ENCODE peak calls at places on chromosome 22, in nine cellular contexts. G, P, Q, E, C, U, N, Y and W are unnamed samples.

GRCh38 chr22:22685586-22685985 is 41.2 kb downstream of the GGTLC2 start:
- DNase-seq in Q (no peak), Y (no peak), N (no peak), C (no peak), P (no peak), E (no peak), U (no peak), G (no peak), W (no peak)

GRCh38 chr22:33887173-33887572 is 33.1 kb downstream of the LARGE1 start:
- DNase-seq in Q (no peak), E (no peak), P (no peak), C (no peak), N (no peak), Y (no peak), G (no peak), U (no peak), W (no peak)

GRCh38 chr22:36136475-36136874 is 24.1 kb downstream of the APOL3 start:
- DNase-seq in Y (peak; percentile 81), E (no peak), N (no peak), P (no peak), U (peak; percentile 89), C (no peak), G (no peak), Q (no peak), W (no peak)

GRCh38 chr22:25360891-25361645 is 141.6 kb downstream of the CRYBB2 start:
- DNase-seq in P (no peak), U (no peak), N (no peak), C (no peak), Y (no peak), G (no peak), Q (no peak), E (no peak), W (no peak)

GRCh38 chr22:41256254-41256897 is 15.6 kb upstream of the CHADL start:
- DNase-seq in G (no peak), Y (peak; percentile 86), U (no peak), C (no peak), Q (no peak), N (peak; percentile 59), E (no peak), P (no peak), W (no peak)

GRCh38 chr22:23529166-23530103 is 50.7 kb downstream of the IGLL1 start:
- DNase-seq in E (no peak), N (no peak), Q (no peak), U (no peak), Y (no peak), C (no peak), P (no peak), G (no peak), W (no peak)

GRCh38 chr22:17285661-17286060 is 66.4 kb upstream of the ADA2 start:
- DNase-seq in N (no peak), Y (no peak), Q (no peak), G (no peak), C (no peak), E (no peak), P (no peak), U (no peak), W (no peak)

GRCh38 chr22:41780714-41781507 is 19.6 kb upstream of the CCDC134 start:
- DNase-seq in U (peak; percentile 69), E (peak; percentile 97), C (peak; percentile 62), N (no peak), Q (no peak), G (no peak), Y (peak; percentile 64), P (peak; percentile 35), W (no peak)

GRCh38 chr22:38924197-38924952 is 33.0 kb upstream of the APOBEC3A start:
- DNase-seq in C (peak; percentile 90), E (no peak), G (peak; percentile 88), N (peak; percentile 26), Y (peak; percentile 89), P (peak; percentile 67), U (peak; percentile 87), Q (no peak), W (peak; percentile 37)

GRCh38 chr22:33631777-33632176 is 288.5 kb downstream of the LARGE1 start:
- DNase-seq in P (no peak), Q (no peak), E (no peak), U (no peak), C (no peak), Y (no peak), G (no peak), N (no peak), W (no peak)

GRCh38 chr22:50696799-50697561 is 24.4 kb downstream of the SHANK3 start:
- DNase-seq in C (no peak), P (no peak), N (peak; percentile 31), Q (peak; percentile 81), G (no peak), Y (peak; percentile 65), E (no peak), U (no peak), W (peak; percentile 19)

GRCh38 chr22:45104313-45104712 is 59.4 kb upstream of the NUP50 start:
- DNase-seq in N (no peak), E (no peak), Q (no peak), P (no peak), G (no peak), U (no peak), C (no peak), Y (no peak), W (no peak)

GRCh38 chr22:36077261-36077660 is 48.6 kb upstream of the RBFOX2 start:
- DNase-seq in Y (peak; percentile 87), P (peak; percentile 27), G (no peak), U (no peak), E (no peak), N (no peak), C (no peak), Q (no peak), W (no peak)

GRCh38 chr22:17672417-17672991 is 33.9 kb downstream of the BCL2L13 start:
- DNase-seq in P (no peak), N (no peak), Q (peak; percentile 26), C (no peak), E (no peak), G (no peak), U (no peak), Y (no peak), W (peak; percentile 24)

GRCh38 chr22:27311666-27312566 is 489.6 kb downstream of the MN1 start:
- DNase-seq in Q (peak; percentile 51), Y (no peak), E (no peak), U (no peak), C (peak; percentile 33), G (no peak), N (no peak), P (no peak), W (no peak)

DNA sequence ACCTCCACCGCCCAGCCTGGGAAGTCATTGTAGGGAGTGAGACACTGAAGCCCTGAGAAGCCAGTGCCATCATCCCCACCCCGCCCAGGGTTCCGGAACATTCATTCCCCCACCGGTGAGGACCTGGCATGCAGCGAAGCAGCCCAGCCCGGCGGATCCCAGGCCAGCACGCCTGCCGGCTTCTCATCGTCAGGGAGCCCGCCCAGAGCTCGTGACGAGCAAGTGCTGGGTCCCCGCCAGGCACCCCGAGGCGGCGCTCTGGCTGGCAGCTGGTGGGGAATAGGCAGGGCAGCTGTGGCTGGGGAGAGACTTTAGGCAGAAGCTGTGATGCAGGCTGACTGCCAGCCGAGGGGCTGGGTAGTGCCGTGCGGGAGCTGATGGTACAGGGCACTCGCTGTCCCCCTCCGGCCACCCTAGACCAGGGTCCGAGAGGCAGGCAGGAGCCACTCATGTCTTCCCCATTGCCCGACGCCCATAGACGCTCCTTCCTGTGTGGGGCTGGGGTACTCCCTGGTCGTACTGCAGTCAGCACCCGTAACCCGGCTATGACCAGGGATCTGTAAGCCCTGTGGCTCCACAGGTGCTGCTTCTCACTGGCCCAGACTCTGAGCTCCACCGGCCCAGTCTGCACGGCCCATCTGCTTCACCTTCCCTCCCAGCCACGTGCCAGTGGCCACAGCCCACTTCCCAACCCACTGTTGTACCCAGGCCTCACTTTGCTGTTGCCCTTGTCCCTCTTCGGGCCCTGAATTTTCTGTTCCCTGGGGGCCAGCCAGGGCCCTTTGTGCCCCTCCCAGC is 24.5 kb upstream of the CABP7 start:
- DNase-seq in G (peak; percentile 81), E (no peak), Q (no peak), P (no peak), C (no peak), U (no peak), N (no peak), Y (no peak), W (peak; percentile 93)
- H3K9me3 ChIP-seq in G (no peaks in the 10 kb centered on the region), E (no peaks in the 10 kb centered on the region), Q (no peaks in the 10 kb centered on the region), P (no peaks in the 10 kb centered on the region), C (no peaks in the 10 kb centered on the region), U (no peaks in the 10 kb centered on the region), N (no peaks in the 10 kb centered on the region), Y (no peaks in the 10 kb centered on the region), W (no peaks in the 10 kb centered on the region)

GRCh38 chr22:48516571-48516970 is 1311.1 kb downstream of the BRD1 start:
- DNase-seq in U (no peak), P (no peak), C (no peak), Y (no peak), G (no peak), E (no peak), Q (no peak), N (no peak), W (no peak)
- H3K9me3 ChIP-seq in U (no peaks in the 10 kb centered on the region), P (no peaks in the 10 kb centered on the region), C (no peaks in the 10 kb centered on the region), Y (no peaks in the 10 kb centered on the region), G (no peaks in the 10 kb centered on the region), E (no peaks in the 10 kb centered on the region), Q (no peaks in the 10 kb centered on the region), N (no peaks in the 10 kb centered on the region), W (no peaks in the 10 kb centered on the region)

GRCh38 chr22:47386812-47387510 is 624.5 kb downstream of the TBC1D22A start:
- DNase-seq in N (no peak), C (no peak), Y (no peak), E (no peak), G (no peak), P (no peak), Q (no peak), U (no peak), W (no peak)

GRCh38 chr22:47390026-47390970 is 627.8 kb downstream of the TBC1D22A start:
- DNase-seq in Y (no peak), C (no peak), Q (no peak), E (no peak), U (no peak), N (no peak), P (no peak), G (no peak), W (no peak)

GRCh38 chr22:47388778-47389177 is 626.3 kb downstream of the TBC1D22A start:
- DNase-seq in U (no peak), Y (no peak), G (no peak), E (no peak), N (no peak), C (no peak), P (no peak), Q (no peak), W (no peak)

GRCh38 chr22:47389201-47389600 is 626.8 kb downstream of the TBC1D22A start:
- DNase-seq in C (no peak), Q (no peak), Y (no peak), P (no peak), U (no peak), E (no peak), G (no peak), N (no peak), W (no peak)

DNA sequence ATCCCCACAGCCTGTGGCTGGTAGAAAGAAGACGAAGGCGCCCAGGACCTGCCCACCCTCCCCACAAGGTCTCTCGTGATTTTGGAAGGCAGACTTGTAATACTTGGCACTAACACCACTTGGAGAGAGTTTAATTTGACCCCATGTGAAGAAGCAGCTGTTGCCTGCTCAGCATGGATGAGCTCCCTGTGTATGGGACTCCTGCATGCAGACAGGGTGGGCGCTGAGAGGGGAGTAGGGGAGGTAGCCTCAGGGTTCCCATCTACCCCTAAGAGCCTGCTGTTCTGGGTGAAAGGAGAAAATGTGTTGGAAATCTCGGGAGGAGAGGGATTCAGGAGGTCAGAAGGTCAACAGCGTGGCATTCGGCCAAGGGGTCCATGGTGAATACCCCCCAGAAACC is 625.9 kb downstream of the TBC1D22A start:
- DNase-seq in P (no peak), Q (no peak), U (no peak), N (no peak), E (no peak), C (no peak), G (no peak), Y (no peak), W (no peak)
- H3K9me3 ChIP-seq in P (no peaks in the 10 kb centered on the region), Q (no peaks in the 10 kb centered on the region), U (no peaks in the 10 kb centered on the region), N (no peaks in the 10 kb centered on the region), E (no peaks in the 10 kb centered on the region), C (no peaks in the 10 kb centered on the region), G (no peaks in the 10 kb centered on the region), Y (no peaks in the 10 kb centered on the region), W (no peaks in the 10 kb centered on the region)

GRCh38 chr22:47715866-47716578 is 953.6 kb downstream of the TBC1D22A start:
- DNase-seq in U (no peak), E (no peak), N (no peak), P (no peak), Y (no peak), C (no peak), Q (no peak), G (no peak), W (no peak)
- H3K9me3 ChIP-seq in U (no peaks in the 10 kb centered on the region), E (no peaks in the 10 kb centered on the region), N (no peaks in the 10 kb centered on the region), P (no peaks in the 10 kb centered on the region), Y (no peaks in the 10 kb centered on the region), C (no peaks in the 10 kb centered on the region), Q (no peaks in the 10 kb centered on the region), G (no peaks in the 10 kb centered on the region), W (no peaks in the 10 kb centered on the region)